ENCODE peak calls at places on chromosomes 2 and 18, in nine cellular contexts. L is upper lobe of right lung, A is sigmoid colon, Q is cardiac muscle cell, X is body of pancreas, E is pancreas, C is tibial nerve, W is neural progenitor cell, S is endothelial cell of umbilical vein. K is an unnamed sample.

GRCh38 chr2:172153161-172153560 is 50.5 kb upstream of the DLX2 start:
- DNase-seq in X (no peak), L (no peak), S (no peak), E (no peak), C (no peak), W (no peak), Q (no peak), A (no peak), K (no peak)

GRCh38 chr18:37551846-37552245 is 13.8 kb downstream of the CELF4 start:
- DNase-seq in W (no peak), C (no peak), E (no peak), L (no peak), X (no peak), A (no peak), S (no peak), Q (no peak), K (no peak)

GRCh38 chr2:39119732-39120520 is 925 bp downstream of the SOS1 start:
- DNase-seq in W (peak; percentile 82), S (peak; percentile 57), X (peak; percentile 48), Q (peak; percentile 67), C (peak; percentile 20), E (peak; percentile 54), A (peak; percentile 69), L (peak; percentile 84), K (peak; percentile 84)

GRCh38 chr2:129233751-129234406 is 745.6 kb upstream of the RAB6C start:
- DNase-seq in X (no peak), S (no peak), W (peak; percentile 52), E (peak; percentile 33), Q (peak; percentile 71), A (no peak), C (peak; percentile 24), L (no peak), K (no peak)

GRCh38 chr18:21761471-21762115 is 21.0 kb downstream of the MIB1 start:
- DNase-seq in W (no peak), Q (no peak), E (no peak), A (no peak), X (no peak), L (no peak), C (no peak), S (no peak), K (no peak)

GRCh38 chr2:18795881-18796280 is 206.5 kb upstream of the NT5C1B start:
- DNase-seq in C (no peak), X (no peak), Q (peak; percentile 44), S (no peak), L (no peak), A (no peak), W (no peak), E (no peak), K (no peak)

GRCh38 chr2:162465430-162465829 is 121.5 kb downstream of the GCA start:
- DNase-seq in A (no peak), C (no peak), Q (no peak), S (peak; percentile 11), W (no peak), L (no peak), X (no peak), E (no peak), K (no peak)

GRCh38 chr2:157107877-157108276 is 149.6 kb upstream of the GALNT5 start:
- DNase-seq in L (no peak), E (no peak), W (no peak), C (no peak), S (peak; percentile 45), A (no peak), Q (peak; percentile 21), X (peak; percentile 19), K (no peak)

GRCh38 chr2:43169987-43170732 is 56.2 kb downstream of the ZFP36L2 start:
- DNase-seq in E (no peak), Q (no peak), L (no peak), S (peak; percentile 59), A (no peak), C (no peak), W (peak; percentile 52), X (peak; percentile 38), K (no peak)

GRCh38 chr18:59539108-59539507 is 158.1 kb downstream of the CCBE1 start:
- DNase-seq in S (no peak), Q (no peak), X (no peak), E (no peak), W (no peak), A (no peak), L (no peak), C (no peak), K (no peak)

GRCh38 chr18:40985441-40985840 is 969.6 kb upstream of the PIK3C3 start:
- DNase-seq in L (no peak), W (no peak), A (no peak), C (no peak), X (no peak), E (no peak), S (no peak), Q (no peak), K (no peak)

GRCh38 chr18:25038261-25038660 is 313.7 kb downstream of the ZNF521 start:
- DNase-seq in C (no peak), Q (no peak), S (no peak), L (no peak), W (peak; percentile 72), A (no peak), X (no peak), E (no peak), K (no peak)

GRCh38 chr2:65305899-65306298 is 78.3 kb downstream of the ACTR2 start:
- DNase-seq in X (no peak), L (no peak), E (no peak), A (no peak), W (no peak), C (no peak), S (no peak), Q (no peak), K (no peak)

DNA sequence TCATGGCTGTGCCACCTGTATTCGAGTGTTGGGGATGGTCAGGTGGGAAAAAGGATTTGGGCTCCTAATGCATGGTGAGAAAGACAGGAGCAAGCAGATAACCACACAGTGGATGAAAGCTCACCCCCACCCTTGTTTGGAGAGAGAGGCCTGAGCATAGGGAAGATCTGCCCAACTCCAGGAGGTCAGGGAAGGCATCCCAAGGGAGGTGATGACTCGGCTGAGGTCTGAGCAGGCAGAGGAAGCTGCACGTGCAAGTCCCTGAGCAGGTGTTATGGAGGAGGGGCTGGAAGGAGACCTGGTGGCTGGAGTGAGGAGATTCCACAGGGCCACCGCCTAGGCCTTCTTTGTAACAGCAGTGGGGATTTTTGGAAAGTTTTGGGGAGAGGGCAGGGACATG is 228.3 kb downstream of the GLI2 start:
- DNase-seq in Q (peak; percentile 3), X (no peak), S (no peak), C (no peak), A (no peak), E (no peak), L (no peak), W (no peak), K (peak; percentile 53)
- H3K9me3 ChIP-seq in Q (no peaks in the 10 kb centered on the region), X (no peaks in the 10 kb centered on the region), S (no peaks in the 10 kb centered on the region), C (no peaks in the 10 kb centered on the region), A (no peaks in the 10 kb centered on the region), E (no peaks in the 10 kb centered on the region), L (no peaks in the 10 kb centered on the region), W (no peaks in the 10 kb centered on the region), K (no peaks in the 10 kb centered on the region)

DNA sequence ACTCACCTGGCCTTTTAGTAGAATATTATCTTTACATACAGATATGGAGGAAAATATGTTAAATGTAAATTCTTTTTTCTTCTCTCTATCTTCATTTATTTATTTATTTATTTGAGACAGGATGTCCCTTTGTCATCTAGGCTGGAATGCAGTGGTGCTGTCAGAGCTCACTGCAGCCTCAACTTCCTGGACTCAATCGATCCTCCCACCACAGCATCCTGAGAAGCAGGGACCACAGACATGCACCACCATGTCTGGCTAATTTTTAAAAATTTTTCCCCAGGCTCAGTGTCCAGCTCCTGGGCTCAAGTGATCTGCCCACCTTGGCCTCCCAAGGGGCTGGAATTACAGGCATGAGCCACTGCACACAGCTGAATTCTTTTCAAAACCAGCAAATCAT is 20.3 kb downstream of the KYNU start:
- DNase-seq in E (no peak), A (no peak), C (no peak), X (no peak), W (no peak), Q (no peak), L (no peak), S (no peak), K (no peak)
- H3K4me1 ChIP-seq in E (no peaks in the 10 kb centered on the region), A (no peaks in the 10 kb centered on the region), C (no peaks in the 10 kb centered on the region), X (no peaks in the 10 kb centered on the region), W (no peaks in the 10 kb centered on the region), Q (no peaks in the 10 kb centered on the region), L (no peaks in the 10 kb centered on the region), S (no peaks in the 10 kb centered on the region), K (no peaks in the 10 kb centered on the region)

GRCh38 chr2:238015705-238016104 is 45.1 kb upstream of the SCLY start:
- DNase-seq in C (no peak), W (no peak), E (no peak), Q (no peak), A (no peak), X (no peak), L (no peak), S (no peak), K (no peak)
- TF ChIP-seq CTCF in C (no peak), W (peak; percentile 36), E (no peak), Q (peak; percentile 32), A (no peak), X (peak; percentile 33), L (no peak), S (peak; percentile 21), K (no peak)

GRCh38 chr2:62727876-62728566 is 22.5 kb downstream of the EHBP1 start:
- DNase-seq in L (no peak), S (no peak), A (no peak), E (no peak), C (no peak), Q (no peak), X (no peak), W (no peak), K (no peak)
- H3K9me3 ChIP-seq in L (peaks cover 13% of the 10 kb centered on the region), S (no peaks in the 10 kb centered on the region), A (peaks cover 4% of the 10 kb centered on the region), E (no peaks in the 10 kb centered on the region), C (no peaks in the 10 kb centered on the region), Q (no peaks in the 10 kb centered on the region), X (no peaks in the 10 kb centered on the region), W (peaks cover 6% of the 10 kb centered on the region), K (peaks cover 16% of the 10 kb centered on the region)

DNA sequence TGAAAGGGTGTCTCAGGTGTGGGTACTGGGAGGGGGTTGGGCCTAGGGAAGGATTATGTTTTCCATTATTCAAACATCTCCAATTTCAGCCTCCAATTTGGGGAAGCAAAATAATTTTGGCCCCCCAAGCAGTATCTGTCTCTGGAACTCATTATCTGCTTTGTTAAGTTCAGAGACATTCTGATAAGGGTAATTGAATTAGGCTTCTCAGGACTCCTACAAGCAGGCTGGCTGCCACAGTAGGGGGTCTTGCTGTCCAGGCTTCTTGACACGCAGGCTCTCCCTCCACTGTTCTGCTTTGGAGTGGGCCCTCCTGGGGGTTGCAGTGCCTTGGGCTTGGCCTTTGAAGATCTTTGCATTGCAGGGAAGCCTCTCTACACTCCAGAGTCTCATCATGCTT is 108.1 kb upstream of the SIX2 start:
- DNase-seq in X (no peak), Q (no peak), L (no peak), E (no peak), A (no peak), W (no peak), C (no peak), S (no peak), K (no peak)
- H3K4me1 ChIP-seq in X (no peaks in the 10 kb centered on the region), Q (peaks cover 13% of the 10 kb centered on the region), L (no peaks in the 10 kb centered on the region), E (no peaks in the 10 kb centered on the region), A (no peaks in the 10 kb centered on the region), W (no peaks in the 10 kb centered on the region), C (no peaks in the 10 kb centered on the region), S (no peaks in the 10 kb centered on the region), K (peaks cover 11% of the 10 kb centered on the region)